ENCODE peak calls at places on chromosomes 7 and 10, in eight cellular contexts. One of them, this sample, is unnamed.

GRCh38 chr7:88462799-88463198 is 156.1 kb upstream of the STEAP4 start:
- DNase-seq in thyroid gland: no peak
- DNase-seq in HCT116: no peak
- DNase-seq in left lung: no peak
- DNase-seq in left ventricle myocardium inferior: no peak
- DNase-seq in transverse colon: no peak
- DNase-seq in cardiac muscle cell: no peak
- DNase-seq in IMR-90: no peak
- DNase-seq in this sample: no peak

GRCh38 chr10:72088879-72089585 is 681 bp upstream of the SPOCK2 start:
- DNase-seq in cardiac muscle cell: no peak
- DNase-seq in thyroid gland: no peak
- DNase-seq in IMR-90: no peak
- DNase-seq in HCT116: no peak
- DNase-seq in left ventricle myocardium inferior: peak; percentile 62
- DNase-seq in transverse colon: no peak
- DNase-seq in left lung: no peak
- DNase-seq in this sample: peak; percentile 90

GRCh38 chr7:100575746-100576383 is 2.2 kb upstream of the SAP25 start:
- DNase-seq in thyroid gland: no peak
- DNase-seq in cardiac muscle cell: no peak
- DNase-seq in IMR-90: no peak
- DNase-seq in left ventricle myocardium inferior: no peak
- DNase-seq in transverse colon: no peak
- DNase-seq in HCT116: no peak
- DNase-seq in left lung: no peak
- DNase-seq in this sample: peak; percentile 61

GRCh38 chr7:16034353-16034752 is 347.9 kb upstream of the MEOX2 start:
- DNase-seq in cardiac muscle cell: no peak
- DNase-seq in transverse colon: no peak
- DNase-seq in thyroid gland: no peak
- DNase-seq in IMR-90: peak; percentile 74
- DNase-seq in left ventricle myocardium inferior: no peak
- DNase-seq in HCT116: no peak
- DNase-seq in left lung: no peak
- DNase-seq in this sample: no peak

GRCh38 chr7:123343611-123344010 is 143.8 kb upstream of the SLC13A1 start:
- DNase-seq in cardiac muscle cell: no peak
- DNase-seq in left ventricle myocardium inferior: no peak
- DNase-seq in left lung: no peak
- DNase-seq in HCT116: no peak
- DNase-seq in transverse colon: no peak
- DNase-seq in IMR-90: no peak
- DNase-seq in thyroid gland: no peak
- DNase-seq in this sample: no peak

GRCh38 chr10:6694447-6695155 is 114.5 kb upstream of the PRKCQ start:
- DNase-seq in IMR-90: no peak
- DNase-seq in cardiac muscle cell: no peak
- DNase-seq in thyroid gland: no peak
- DNase-seq in transverse colon: no peak
- DNase-seq in HCT116: no peak
- DNase-seq in left lung: no peak
- DNase-seq in left ventricle myocardium inferior: no peak
- DNase-seq in this sample: no peak

GRCh38 chr10:128625926-128626325 is 499.7 kb upstream of the MKI67 start:
- DNase-seq in cardiac muscle cell: no peak
- DNase-seq in transverse colon: no peak
- DNase-seq in HCT116: no peak
- DNase-seq in left lung: no peak
- DNase-seq in IMR-90: no peak
- DNase-seq in thyroid gland: no peak
- DNase-seq in left ventricle myocardium inferior: no peak
- DNase-seq in this sample: no peak

GRCh38 chr10:49844775-49845561 is 82.8 kb upstream of the OGDHL start:
- DNase-seq in HCT116: no peak
- DNase-seq in left lung: no peak
- DNase-seq in cardiac muscle cell: no peak
- DNase-seq in IMR-90: peak; percentile 76
- DNase-seq in thyroid gland: no peak
- DNase-seq in transverse colon: peak; percentile 26
- DNase-seq in left ventricle myocardium inferior: no peak
- DNase-seq in this sample: no peak

GRCh38 chr7:2524808-2525140 is 5.2 kb downstream of the LFNG start:
- DNase-seq in left lung: no peak
- DNase-seq in left ventricle myocardium inferior: no peak
- DNase-seq in IMR-90: no peak
- DNase-seq in thyroid gland: no peak
- DNase-seq in cardiac muscle cell: no peak
- DNase-seq in HCT116: no peak
- DNase-seq in transverse colon: no peak
- DNase-seq in this sample: peak; percentile 69

GRCh38 chr7:2525161-2525930 is 5.8 kb downstream of the LFNG start:
- DNase-seq in cardiac muscle cell: no peak
- DNase-seq in HCT116: no peak
- DNase-seq in left lung: peak; percentile 87
- DNase-seq in transverse colon: peak; percentile 41
- DNase-seq in thyroid gland: no peak
- DNase-seq in left ventricle myocardium inferior: no peak
- DNase-seq in IMR-90: no peak
- DNase-seq in this sample: peak; percentile 70

GRCh38 chr7:2526659-2527504 is 7.3 kb downstream of the LFNG start:
- DNase-seq in thyroid gland: no peak
- DNase-seq in HCT116: no peak
- DNase-seq in left lung: peak; percentile 76
- DNase-seq in transverse colon: peak; percentile 56
- DNase-seq in left ventricle myocardium inferior: no peak
- DNase-seq in IMR-90: no peak
- DNase-seq in cardiac muscle cell: no peak
- DNase-seq in this sample: peak; percentile 13

GRCh38 chr7:2527505-2528464 is 8.2 kb downstream of the LFNG start:
- DNase-seq in transverse colon: peak; percentile 66
- DNase-seq in left ventricle myocardium inferior: peak; percentile 20
- DNase-seq in left lung: peak; percentile 61
- DNase-seq in HCT116: no peak
- DNase-seq in IMR-90: peak; percentile 66
- DNase-seq in thyroid gland: no peak
- DNase-seq in cardiac muscle cell: no peak
- DNase-seq in this sample: peak; percentile 77

GRCh38 chr7:2525931-2526630 is 6.5 kb downstream of the LFNG start:
- DNase-seq in left lung: peak; percentile 73
- DNase-seq in thyroid gland: no peak
- DNase-seq in cardiac muscle cell: no peak
- DNase-seq in HCT116: no peak
- DNase-seq in transverse colon: no peak
- DNase-seq in IMR-90: no peak
- DNase-seq in left ventricle myocardium inferior: no peak
- DNase-seq in this sample: peak; percentile 15
- H3K4me1 ChIP-seq in left lung: peaks cover 68% of the 10 kb centered on the region
- H3K4me1 ChIP-seq in thyroid gland: peaks cover 24% of the 10 kb centered on the region
- H3K4me1 ChIP-seq in cardiac muscle cell: peaks cover 6% of the 10 kb centered on the region
- H3K4me1 ChIP-seq in HCT116: peaks cover 75% of the 10 kb centered on the region
- H3K4me1 ChIP-seq in transverse colon: peaks cover 94% of the 10 kb centered on the region
- H3K4me1 ChIP-seq in IMR-90: peaks cover 36% of the 10 kb centered on the region
- H3K4me1 ChIP-seq in left ventricle myocardium inferior: peaks cover 88% of the 10 kb centered on the region
- H3K4me1 ChIP-seq in this sample: peaks cover 8% of the 10 kb centered on the region

DNA sequence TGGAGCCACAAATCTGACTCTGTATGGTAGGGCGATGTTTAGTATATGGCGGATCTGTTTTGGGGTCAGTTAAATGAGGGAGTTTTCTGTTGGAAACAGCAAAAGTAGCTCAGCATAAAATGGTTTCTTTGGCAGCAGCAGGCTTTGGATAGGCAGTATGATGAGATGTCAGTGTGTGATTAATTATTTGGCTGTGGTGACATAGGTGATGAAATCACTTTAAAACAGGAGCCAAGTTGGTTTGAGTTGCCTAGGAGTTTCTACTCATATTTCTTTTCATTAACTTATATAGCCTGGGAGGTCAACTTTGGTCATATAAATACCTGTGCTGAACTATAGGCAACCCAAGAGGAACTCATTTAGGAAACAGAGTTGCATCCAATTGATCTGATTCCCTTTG is 291.2 kb downstream of the LRMDA start:
- DNase-seq in left lung: no peak
- DNase-seq in thyroid gland: no peak
- DNase-seq in left ventricle myocardium inferior: no peak
- DNase-seq in IMR-90: no peak
- DNase-seq in cardiac muscle cell: no peak
- DNase-seq in HCT116: no peak
- DNase-seq in transverse colon: no peak
- DNase-seq in this sample: no peak
- H3K4me3 ChIP-seq in left lung: no peak overlapping the region
- H3K4me3 ChIP-seq in thyroid gland: no peak overlapping the region
- H3K4me3 ChIP-seq in left ventricle myocardium inferior: no peak overlapping the region
- H3K4me3 ChIP-seq in IMR-90: no peak overlapping the region
- H3K4me3 ChIP-seq in cardiac muscle cell: no peak overlapping the region
- H3K4me3 ChIP-seq in HCT116: no peak overlapping the region
- H3K4me3 ChIP-seq in transverse colon: no peak overlapping the region
- H3K4me3 ChIP-seq in this sample: no peak overlapping the region

GRCh38 chr10:117342638-117343037 is 32.6 kb downstream of the PDZD8 start:
- DNase-seq in cardiac muscle cell: no peak
- DNase-seq in thyroid gland: no peak
- DNase-seq in left ventricle myocardium inferior: no peak
- DNase-seq in HCT116: no peak
- DNase-seq in IMR-90: peak; percentile 83
- DNase-seq in transverse colon: no peak
- DNase-seq in left lung: no peak
- DNase-seq in this sample: no peak
- H3K27ac ChIP-seq in cardiac muscle cell: no peak overlapping the region
- H3K27ac ChIP-seq in thyroid gland: no peak overlapping the region
- H3K27ac ChIP-seq in left ventricle myocardium inferior: no peak overlapping the region
- H3K27ac ChIP-seq in HCT116: peak overlapping the region; percentile 68
- H3K27ac ChIP-seq in IMR-90: peak overlapping the region; percentile 62
- H3K27ac ChIP-seq in transverse colon: no peak overlapping the region
- H3K27ac ChIP-seq in left lung: peak overlapping the region; percentile 31
- H3K27ac ChIP-seq in this sample: no peak overlapping the region

DNA sequence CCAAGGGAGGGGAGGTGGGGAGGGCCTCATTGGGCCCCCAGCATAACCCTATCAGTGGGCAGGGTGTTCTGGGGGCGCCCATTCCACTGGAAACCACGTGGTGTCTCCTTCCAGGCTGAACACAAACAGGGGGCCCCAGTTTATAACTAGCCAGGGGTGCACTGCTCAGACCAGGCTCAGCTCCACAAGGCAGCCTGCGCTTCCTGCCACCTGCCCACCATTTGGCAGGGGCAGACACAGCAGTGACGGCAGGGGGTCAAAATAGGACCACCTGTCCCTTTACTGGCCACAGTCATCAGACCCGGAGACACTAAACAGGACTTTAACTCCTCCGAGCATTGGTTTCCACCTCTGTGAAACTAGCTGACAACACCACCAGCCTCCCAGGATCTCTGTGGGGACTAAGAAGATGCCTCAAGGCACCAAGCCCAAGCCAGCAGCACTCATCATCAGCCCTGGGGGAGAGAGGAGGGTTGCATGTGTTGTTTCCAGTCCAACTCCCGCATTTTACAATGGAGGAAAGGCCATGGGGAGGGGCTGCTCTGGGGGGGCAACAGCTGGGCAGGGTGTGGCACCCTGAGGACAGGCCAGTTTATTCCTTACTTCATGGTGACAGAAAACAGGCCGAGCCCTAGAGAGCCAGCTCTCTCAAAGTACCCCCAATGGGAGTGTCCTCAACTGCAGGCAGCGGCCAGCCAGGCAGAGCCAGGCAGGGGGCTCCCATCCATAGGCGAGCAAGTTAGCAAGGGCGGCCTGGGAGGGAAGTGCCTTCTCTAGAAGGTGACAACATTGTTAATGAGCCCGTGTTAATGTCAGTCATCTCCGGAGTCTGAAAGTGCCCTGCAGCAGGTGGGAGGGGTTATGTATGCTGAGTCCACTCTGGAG is 127.6 kb downstream of the TNS3 start:
- DNase-seq in left ventricle myocardium inferior: no peak
- DNase-seq in left lung: no peak
- DNase-seq in transverse colon: no peak
- DNase-seq in IMR-90: peak; percentile 29
- DNase-seq in thyroid gland: no peak
- DNase-seq in HCT116: no peak
- DNase-seq in cardiac muscle cell: peak; percentile 66
- DNase-seq in this sample: no peak
- H3K4me1 ChIP-seq in left ventricle myocardium inferior: peaks cover 67% of the 10 kb centered on the region
- H3K4me1 ChIP-seq in left lung: peaks cover 18% of the 10 kb centered on the region
- H3K4me1 ChIP-seq in transverse colon: peaks cover 45% of the 10 kb centered on the region
- H3K4me1 ChIP-seq in IMR-90: peaks cover 48% of the 10 kb centered on the region
- H3K4me1 ChIP-seq in thyroid gland: peaks cover 37% of the 10 kb centered on the region
- H3K4me1 ChIP-seq in HCT116: peaks cover 13% of the 10 kb centered on the region
- H3K4me1 ChIP-seq in cardiac muscle cell: no peaks in the 10 kb centered on the region
- H3K4me1 ChIP-seq in this sample: peaks cover 16% of the 10 kb centered on the region

GRCh38 chr7:116641551-116642153 is 30.3 kb upstream of the MET start:
- DNase-seq in left ventricle myocardium inferior: no peak
- DNase-seq in IMR-90: no peak
- DNase-seq in HCT116: no peak
- DNase-seq in transverse colon: no peak
- DNase-seq in left lung: no peak
- DNase-seq in thyroid gland: no peak
- DNase-seq in cardiac muscle cell: no peak
- DNase-seq in this sample: no peak

GRCh38 chr7:116650436-116650835 is 21.6 kb upstream of the MET start:
- DNase-seq in IMR-90: no peak
- DNase-seq in HCT116: no peak
- DNase-seq in left lung: no peak
- DNase-seq in transverse colon: no peak
- DNase-seq in left ventricle myocardium inferior: no peak
- DNase-seq in thyroid gland: no peak
- DNase-seq in cardiac muscle cell: no peak
- DNase-seq in this sample: no peak

GRCh38 chr7:116647861-116648260 is 24.1 kb upstream of the MET start:
- DNase-seq in cardiac muscle cell: no peak
- DNase-seq in left ventricle myocardium inferior: no peak
- DNase-seq in HCT116: no peak
- DNase-seq in left lung: no peak
- DNase-seq in thyroid gland: no peak
- DNase-seq in IMR-90: no peak
- DNase-seq in transverse colon: no peak
- DNase-seq in this sample: no peak

GRCh38 chr7:116647290-116647689 is 24.7 kb upstream of the MET start:
- DNase-seq in left lung: no peak
- DNase-seq in transverse colon: no peak
- DNase-seq in IMR-90: no peak
- DNase-seq in left ventricle myocardium inferior: no peak
- DNase-seq in thyroid gland: no peak
- DNase-seq in cardiac muscle cell: no peak
- DNase-seq in HCT116: no peak
- DNase-seq in this sample: no peak

DNA sequence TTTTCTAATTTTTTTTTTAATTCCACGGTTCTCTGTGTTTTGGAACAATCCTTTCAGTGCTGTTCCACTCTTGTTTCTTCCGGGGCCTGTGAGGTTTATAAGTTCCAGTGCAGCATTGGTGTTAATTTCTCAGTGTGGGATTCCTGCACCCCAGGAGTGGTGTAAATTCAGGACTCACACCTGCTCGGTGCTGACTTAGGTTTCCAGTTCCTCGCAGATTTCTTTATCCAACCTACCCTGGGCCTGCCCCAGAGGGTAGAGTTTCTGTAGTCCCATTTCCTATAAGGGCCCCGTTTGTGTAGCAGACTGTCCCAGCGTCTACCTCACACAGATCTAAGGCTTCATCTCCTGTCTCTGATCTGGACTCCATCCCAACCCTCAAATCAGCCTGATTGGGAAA is 27.4 kb upstream of the MET start:
- DNase-seq in HCT116: no peak
- DNase-seq in thyroid gland: no peak
- DNase-seq in IMR-90: no peak
- DNase-seq in left lung: no peak
- DNase-seq in cardiac muscle cell: no peak
- DNase-seq in left ventricle myocardium inferior: no peak
- DNase-seq in transverse colon: no peak
- DNase-seq in this sample: no peak
- H3K4me3 ChIP-seq in HCT116: no peak overlapping the region
- H3K4me3 ChIP-seq in thyroid gland: no peak overlapping the region
- H3K4me3 ChIP-seq in IMR-90: no peak overlapping the region
- H3K4me3 ChIP-seq in left lung: no peak overlapping the region
- H3K4me3 ChIP-seq in cardiac muscle cell: no peak overlapping the region
- H3K4me3 ChIP-seq in left ventricle myocardium inferior: no peak overlapping the region
- H3K4me3 ChIP-seq in transverse colon: no peak overlapping the region
- H3K4me3 ChIP-seq in this sample: no peak overlapping the region

This sample was measured in right cardiac atrium.